ENCODE peak calls at places on chromosomes 16 and 17, in six cellular contexts. J is A549, C is K562, Y is GM12878, O is endothelial cell of umbilical vein, V is HepG2. S is an unnamed sample.
A peak's percentile ranks its signal among the peaks of the same experiment; 100 is the strongest.

GRCh38 chr16:14309906-14310305 is 238.8 kb downstream of the MRTFB start:
- DNase-seq in J (peak; percentile 74), C (no peak), Y (no peak), O (no peak), V (no peak), S (no peak)

GRCh38 chr16:14337303-14338191 is 266.4 kb downstream of the MRTFB start:
- DNase-seq in J (no peak), C (no peak), Y (no peak), O (no peak), V (peak; percentile 73), S (no peak)

GRCh38 chr16:46482895-46483294 is 138.3 kb downstream of the SHCBP1 start:
- DNase-seq in J (no peak), C (no peak), Y (no peak), O (no peak), V (peak; percentile 29), S (peak; percentile 49)

GRCh38 chr16:57592591-57593003 is 35.8 kb upstream of the ADGRG1 start:
- DNase-seq in J (no peak), C (no peak), Y (no peak), O (no peak), V (no peak), S (peak; percentile 85)

GRCh38 chr16:57318240-57318970 is 33.9 kb upstream of the PLLP start:
- DNase-seq in J (no peak), C (no peak), Y (no peak), O (no peak), V (no peak), S (no peak)

GRCh38 chr17:70906808-70907207 is 737.5 kb downstream of the KCNJ2 start:
- DNase-seq in J (no peak), C (no peak), Y (no peak), O (no peak), V (no peak), S (no peak)

GRCh38 chr17:57195790-57196460 is 60.4 kb upstream of the MSI2 start:
- DNase-seq in J (no peak), C (no peak), Y (no peak), O (no peak), V (no peak), S (peak; percentile 22)

GRCh38 chr17:14295676-14296075 is 5.2 kb upstream of the HS3ST3B1 start:
- DNase-seq in J (no peak), C (no peak), Y (no peak), O (no peak), V (no peak), S (no peak)

GRCh38 chr17:4711671-4712111 is 1.3 kb downstream of the ARRB2 start:
- DNase-seq in J (no peak), C (no peak), Y (no peak), O (no peak), V (no peak), S (peak; percentile 90)

GRCh38 chr16:694863-695354 is 4.7 kb upstream of the WDR24 start:
- DNase-seq in J (no peak), C (peak; percentile 90), Y (no peak), O (no peak), V (no peak), S (no peak)

GRCh38 chr16:694187-694862 is 4.1 kb upstream of the WDR24 start:
- DNase-seq in J (no peak), C (peak; percentile 43), Y (no peak), O (no peak), V (no peak), S (no peak)

GRCh38 chr16:693766-694165 is 3.6 kb upstream of the WDR24 start:
- DNase-seq in J (no peak), C (peak; percentile 42), Y (no peak), O (no peak), V (no peak), S (no peak)

GRCh38 chr16:693364-693763 is 3.2 kb upstream of the WDR24 start:
- DNase-seq in J (no peak), C (no peak), Y (no peak), O (no peak), V (no peak), S (no peak)

DNA sequence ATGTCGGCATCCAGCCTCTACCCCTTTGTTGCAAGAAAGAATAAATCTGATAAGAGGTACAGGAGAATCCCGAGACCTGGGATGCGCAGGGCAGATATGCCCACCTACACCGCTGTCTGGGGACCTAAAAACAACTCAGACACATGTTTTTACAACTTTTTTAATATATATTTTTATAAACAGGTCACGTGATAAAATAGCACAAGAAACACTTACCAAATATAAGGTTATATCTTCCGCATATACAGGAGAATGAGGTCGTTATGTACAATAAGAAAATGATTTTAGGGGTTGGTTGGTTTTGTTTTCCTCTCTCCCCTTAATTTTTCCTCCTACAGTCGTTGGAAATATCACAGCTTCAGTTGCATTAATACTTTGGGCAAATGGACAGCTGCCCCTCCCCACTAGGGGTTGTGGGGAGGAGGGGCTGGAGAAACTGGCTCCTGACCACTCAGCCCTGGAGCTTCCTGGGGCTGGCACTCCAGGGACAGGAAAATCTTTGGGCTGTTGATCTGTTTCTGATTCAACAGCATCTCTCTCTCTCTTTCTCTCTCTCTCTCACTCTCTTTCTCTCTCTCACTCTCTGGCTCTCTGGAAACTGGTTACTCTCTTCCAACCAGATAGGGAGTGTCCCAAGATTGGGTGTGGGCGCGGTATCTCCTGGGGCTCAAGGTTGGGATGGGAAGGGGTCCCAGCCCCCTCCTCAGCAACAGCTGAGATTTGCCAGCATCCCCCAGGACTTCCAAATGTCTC is 2.3 kb upstream of the WDR24 start:
- DNase-seq in J (no peak), C (no peak), Y (no peak), O (no peak), V (no peak), S (no peak)
- TF ChIP-seq MYC in J (no peak), C (no peak), Y (no peak), O (no peak), V (no peak), S (no peak)

GRCh38 chr17:79776378-79777165 is 1.4 kb upstream of the CBX2 start:
- DNase-seq in J (peak; percentile 28), C (no peak), Y (no peak), O (peak; percentile 57), V (peak; percentile 44), S (peak; percentile 1)
- TF ChIP-seq MAX in J (no peak), C (no peak), Y (no peak), O (no peak), V (no peak), S (no peak)

DNA sequence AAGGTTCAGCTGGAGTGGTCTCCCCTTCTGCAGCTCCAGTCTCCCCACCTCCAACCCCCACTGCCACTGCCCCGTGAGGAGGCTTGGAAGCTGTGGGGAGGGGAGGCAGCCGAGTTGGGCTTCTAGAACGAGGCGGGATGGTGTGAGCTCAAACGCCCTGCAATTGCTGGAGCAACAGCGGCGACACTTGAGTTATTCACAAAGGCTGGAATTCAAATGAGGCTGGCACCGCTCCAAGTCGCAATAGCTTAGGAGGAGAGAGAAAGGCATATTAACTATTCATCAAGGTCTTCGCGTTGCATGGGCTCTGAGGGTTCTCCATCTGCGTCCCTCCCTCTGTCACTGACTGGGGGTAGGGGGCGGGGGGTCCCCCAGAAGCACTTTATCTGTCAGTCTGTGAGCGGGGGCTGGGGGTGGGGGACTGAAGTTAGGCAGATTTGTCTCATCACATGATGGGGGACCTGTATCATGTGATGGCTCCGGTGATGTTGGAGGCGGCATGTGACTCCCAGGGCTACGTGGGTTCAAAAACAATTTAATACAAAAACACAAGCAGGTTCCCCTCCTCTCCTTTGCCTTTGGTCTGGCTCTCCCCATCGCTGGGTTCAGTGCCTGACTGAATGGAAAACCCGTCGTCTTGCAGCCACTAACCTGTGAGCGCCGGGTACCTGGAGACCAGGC is 70.5 kb downstream of the RBBP6 start:
- DNase-seq in J (no peak), C (no peak), Y (no peak), O (peak; percentile 66), V (peak; percentile 24), S (no peak)
- H3K4me3 ChIP-seq in J (no peak overlapping the region), C (no peak overlapping the region), Y (no peak overlapping the region), O (peak overlapping the region; percentile 18), V (peak overlapping the region; percentile 27), S (no peak overlapping the region)

DNA sequence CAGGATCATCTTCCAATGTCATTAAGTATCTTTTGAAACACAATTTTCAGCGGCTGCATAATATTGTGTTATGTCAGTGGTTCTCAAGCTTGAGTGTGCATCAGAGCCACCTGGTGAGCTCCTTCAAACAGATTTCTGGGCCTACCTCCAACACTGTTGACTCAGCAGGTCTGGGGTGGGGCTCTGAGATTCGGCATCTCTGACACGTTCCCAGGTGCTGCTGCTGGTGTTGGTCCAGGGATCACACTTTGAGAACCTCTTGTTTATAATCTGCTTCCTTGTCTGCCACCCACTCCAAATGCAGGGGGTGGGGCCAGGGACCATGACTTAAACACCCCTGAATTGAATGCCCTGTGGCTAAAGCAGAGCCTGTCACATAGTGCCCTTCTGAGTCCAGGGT is 73.8 kb upstream of the HNF1B start:
- DNase-seq in J (no peak), C (no peak), Y (no peak), O (no peak), V (no peak), S (no peak)
- TF ChIP-seq MYC in J (no peak), C (no peak), Y (no peak), O (no peak), V (no peak), S (no peak)